ENCODE peak calls at places on chromosomes 11 and 22, in seven cellular contexts. U is heart right ventricle, S is lung microvascular endothelial cell, A is coronary artery, V is left ventricle myocardium inferior, K is SK-MEL-5, M is progenitor cell of endocrine pancreas. J is an unnamed sample.

GRCh38 chr11:110337570-110338193 is 41.3 kb upstream of the RDX start:
- DNase-seq in S (peak), V (no peak), K (peak), U (no peak), M (no peak), A (no peak), J (no peak)

GRCh38 chr22:50210378-50211139 is 9.7 kb downstream of the SELENOO start:
- DNase-seq in K (no peak), S (no peak), U (no peak), A (no peak), V (no peak), M (no peak), J (no peak)

GRCh38 chr11:44110231-44110679 is 14.8 kb downstream of the EXT2 start:
- DNase-seq in A (no peak), V (peak), U (peak), K (peak), S (peak), M (peak), J (peak)

GRCh38 chr11:12185914-12186313 is 75.5 kb downstream of the MICAL2 start:
- DNase-seq in A (no peak), U (peak), K (peak), V (no peak), S (peak), M (no peak), J (no peak)

GRCh38 chr11:121450424-121450823 is 1.7 kb upstream of the SORL1 start:
- DNase-seq in M (no peak), V (no peak), A (no peak), U (no peak), S (no peak), K (no peak), J (no peak)

GRCh38 chr11:69076129-69076791 is 27.5 kb downstream of the TPCN2 start:
- DNase-seq in S (no peak), K (no peak), M (no peak), V (no peak), A (no peak), U (no peak), J (no peak)

GRCh38 chr11:83403990-83404389 is 117.8 kb upstream of the CCDC90B start:
- DNase-seq in U (no peak), V (no peak), K (no peak), A (no peak), M (no peak), S (no peak), J (no peak)

GRCh38 chr11:2534131-2534956 is 89.5 kb downstream of the KCNQ1 start:
- DNase-seq in M (no peak), K (no peak), U (no peak), A (peak), V (peak), S (no peak), J (no peak)

GRCh38 chr11:9550209-9550628 is 23.3 kb upstream of the WEE1 start:
- DNase-seq in A (no peak), V (no peak), S (no peak), M (no peak), K (no peak), U (no peak), J (no peak)

GRCh38 chr22:40111451-40111850 is 66.3 kb upstream of the TNRC6B start:
- DNase-seq in M (no peak), S (no peak), V (no peak), A (no peak), U (no peak), K (no peak), J (no peak)

GRCh38 chr11:73312806-73313403 is 4.8 kb downstream of the ARHGEF17 start:
- DNase-seq in M (no peak), A (no peak), K (no peak), U (no peak), V (no peak), S (no peak), J (no peak)

GRCh38 chr11:122979815-122980656 is 1.6 kb downstream of the BSX start:
- DNase-seq in U (no peak), A (no peak), S (no peak), M (no peak), K (no peak), V (no peak), J (no peak)

GRCh38 chr11:2122222-2122906 is 16.8 kb downstream of the IGF2 start:
- DNase-seq in S (peak), V (no peak), K (no peak), U (no peak), M (peak), A (no peak), J (no peak)

GRCh38 chr11:86724137-86724536 is 51.7 kb upstream of the ME3 start:
- DNase-seq in U (no peak), M (no peak), K (no peak), S (no peak), A (no peak), V (no peak), J (no peak)

GRCh38 chr22:50597097-50597496 is 3.5 kb upstream of the MAPK8IP2 start:
- DNase-seq in U (no peak), V (no peak), S (no peak), K (no peak), A (no peak), M (no peak), J (peak)

GRCh38 chr11:86151188-86152005 is 82.5 kb upstream of the PICALM start:
- DNase-seq in U (no peak), A (peak), S (no peak), V (peak), K (peak), M (no peak), J (peak)

GRCh38 chr11:67252831-67253239 is 13.4 kb upstream of the GRK2 start:
- DNase-seq in K (peak), V (no peak), A (no peak), U (peak), M (no peak), S (no peak), J (no peak)

GRCh38 chr11:93031386-93031785 is 61.9 kb downstream of the MTNR1B start:
- DNase-seq in K (no peak), U (no peak), M (no peak), S (no peak), V (no peak), A (no peak), J (no peak)

GRCh38 chr22:41900652-41901312 is 14.1 kb downstream of the SHISA8 start:
- DNase-seq in V (no peak), S (no peak), M (no peak), K (no peak), U (no peak), A (no peak), J (no peak)

GRCh38 chr11:762421-763072 is 14.7 kb downstream of the GATD1 start:
- DNase-seq in S (no peak), M (no peak), V (no peak), U (no peak), A (peak), K (no peak), J (peak)

GRCh38 chr22:39646614-39647210 is 76.2 kb downstream of the CACNA1I start:
- DNase-seq in U (no peak), V (no peak), S (no peak), M (no peak), A (no peak), K (no peak), J (no peak)

GRCh38 chr11:100709233-100709999 is 22.3 kb downstream of the ARHGAP42 start:
- DNase-seq in A (no peak), M (no peak), S (no peak), V (no peak), U (no peak), K (peak), J (no peak)

GRCh38 chr22:23301591-23301990 is 121.3 kb downstream of the BCR start:
- DNase-seq in M (no peak), K (no peak), A (no peak), U (no peak), V (no peak), S (no peak), J (no peak)

GRCh38 chr11:73242291-73243092 is 24.4 kb downstream of the P2RY2 start:
- DNase-seq in U (peak), M (peak), A (peak), K (peak), V (peak), S (peak), J (peak)

GRCh38 chr11:107651672-107652071 is 60.2 kb downstream of the SLN start:
- DNase-seq in K (no peak), V (no peak), U (no peak), S (no peak), M (no peak), A (no peak), J (no peak)

GRCh38 chr22:40684728-40685127 is 5.4 kb downstream of the MCHR1 start:
- DNase-seq in K (no peak), S (no peak), U (no peak), M (no peak), A (no peak), V (no peak), J (no peak)

GRCh38 chr22:19579113-19579811 is 55.1 kb upstream of the CLDN5 start:
- DNase-seq in K (no peak), S (peak), A (no peak), M (no peak), V (no peak), U (no peak), J (no peak)

GRCh38 chr11:66653123-66653522 is 14.6 kb downstream of the RBM4 start:
- DNase-seq in K (no peak), A (no peak), V (no peak), M (no peak), S (no peak), U (no peak), J (no peak)